ENCODE peak calls at places on chromosomes 6 and 20, in seven cellular contexts. M is bronchial epithelial cell, N is body of pancreas, P is WERI-Rb-1, A is kidney epithelial cell, Z is PC-3, H is heart left ventricle. U is an unnamed sample.

GRCh38 chr6:29426654-29427053 is 11.9 kb downstream of the OR12D1 start:
- DNase-seq in A (no peak), H (no peak), M (no peak), P (peak), N (no peak), Z (peak), U (no peak)

GRCh38 chr6:52416629-52417151 is 3.5 kb upstream of the EFHC1 start:
- DNase-seq in M (peak), A (no peak), Z (peak), P (peak), N (peak), H (no peak), U (peak)

GRCh38 chr6:292506-293184 is 358 bp downstream of the DUSP22 start:
- DNase-seq in P (peak), A (no peak), H (peak), N (peak), Z (peak), M (peak), U (peak)

GRCh38 chr6:160455484-160456213 is 107.5 kb downstream of the SLC22A3 start:
- DNase-seq in M (peak), H (peak), Z (peak), A (no peak), P (peak), N (peak), U (peak)

GRCh38 chr6:125198285-125199009 is 44.9 kb downstream of the TPD52L1 start:
- DNase-seq in P (no peak), M (no peak), A (no peak), N (peak), Z (no peak), H (no peak), U (no peak)

GRCh38 chr20:6623989-6624388 is 143.5 kb upstream of the BMP2 start:
- DNase-seq in N (no peak), M (no peak), H (no peak), A (no peak), P (no peak), Z (no peak), U (no peak)

GRCh38 chr20:3894796-3895195 is 5.6 kb downstream of the PANK2 start:
- DNase-seq in H (no peak), M (no peak), Z (no peak), N (no peak), P (no peak), A (no peak), U (no peak)

GRCh38 chr6:14189122-14189521 is 71.5 kb downstream of the CD83 start:
- DNase-seq in H (no peak), Z (no peak), A (no peak), M (no peak), N (no peak), P (no peak), U (no peak)

GRCh38 chr20:845967-846893 is 12.7 kb downstream of the FAM110A start:
- DNase-seq in H (peak), N (no peak), P (no peak), Z (no peak), A (no peak), M (no peak), U (no peak)

GRCh38 chr20:60453847-60454246 is 495.6 kb downstream of the CDH26 start:
- DNase-seq in A (no peak), M (no peak), Z (no peak), N (no peak), H (no peak), P (peak), U (no peak)

GRCh38 chr6:84278311-84278710 is 50.9 kb upstream of the CEP162 start:
- DNase-seq in N (no peak), Z (no peak), M (no peak), P (no peak), A (no peak), H (no peak), U (no peak)

GRCh38 chr6:155755452-155755851 is 299.8 kb upstream of the NOX3 start:
- DNase-seq in Z (no peak), H (no peak), P (no peak), N (no peak), A (no peak), M (no peak), U (no peak)

GRCh38 chr20:38919683-38920082 is 6.5 kb upstream of the FAM83D start:
- DNase-seq in Z (no peak), M (no peak), N (no peak), H (no peak), A (no peak), P (no peak), U (no peak)

GRCh38 chr6:1379026-1379809 is 10.2 kb upstream of the FOXF2 start:
- DNase-seq in Z (no peak), A (no peak), N (no peak), M (no peak), P (peak), H (no peak), U (no peak)

GRCh38 chr6:101851911-101852310 is 458.4 kb downstream of the GRIK2 start:
- DNase-seq in P (no peak), M (peak), N (no peak), H (no peak), Z (peak), A (no peak), U (peak)

GRCh38 chr20:33702861-33703260 is 16.7 kb upstream of the E2F1 start:
- DNase-seq in N (peak), P (peak), Z (no peak), M (no peak), H (peak), A (no peak), U (no peak)

GRCh38 chr20:58127731-58128130 is 100.7 kb downstream of the ANKRD60 start:
- DNase-seq in Z (peak), H (no peak), A (peak), N (peak), M (peak), P (no peak), U (peak)

GRCh38 chr6:1832844-1833787 is 223.4 kb downstream of the FOXC1 start:
- DNase-seq in A (no peak), H (peak), P (no peak), N (peak), Z (peak), M (no peak), U (peak)

GRCh38 chr20:49028684-49029083 is 17.4 kb upstream of the CSE1L start:
- DNase-seq in N (no peak), A (no peak), M (peak), Z (peak), P (no peak), H (no peak), U (peak)

GRCh38 chr20:44396369-44396768 is 40.9 kb downstream of the HNF4A start:
- DNase-seq in P (no peak), H (no peak), M (no peak), N (no peak), Z (no peak), A (no peak), U (no peak)

GRCh38 chr6:135458051-135458450 is 39.5 kb downstream of the AHI1 start:
- DNase-seq in N (no peak), M (no peak), P (no peak), A (no peak), Z (no peak), H (no peak), U (peak)

GRCh38 chr6:85670573-85670972 is 27.9 kb upstream of the SYNCRIP start:
- DNase-seq in N (no peak), M (peak), A (no peak), H (no peak), Z (peak), P (no peak), U (peak)

GRCh38 chr6:154092336-154092962 is 53.4 kb downstream of the OPRM1 start:
- DNase-seq in P (peak), N (no peak), H (no peak), Z (no peak), M (no peak), A (no peak), U (no peak)

GRCh38 chr6:168608113-168608400 is 167.1 kb downstream of the SMOC2 start:
- DNase-seq in M (no peak), A (no peak), H (no peak), P (no peak), N (no peak), Z (no peak), U (no peak)

GRCh38 chr20:52941803-52942202 is 30.4 kb upstream of the TSHZ2 start:
- DNase-seq in Z (no peak), N (no peak), P (no peak), H (no peak), A (no peak), M (no peak), U (no peak)

GRCh38 chr20:51434556-51435256 is 107.8 kb downstream of the NFATC2 start:
- DNase-seq in P (no peak), H (no peak), M (peak), N (no peak), Z (peak), A (no peak), U (peak)

GRCh38 chr6:15417811-15418210 is 171.9 kb downstream of the JARID2 start:
- DNase-seq in M (peak), A (no peak), Z (peak), H (no peak), N (no peak), P (no peak), U (no peak)

GRCh38 chr6:31317036-31317435 is 39.9 kb downstream of the HLA-B start:
- DNase-seq in H (no peak), P (no peak), A (no peak), N (peak), M (no peak), Z (no peak), U (no peak)

GRCh38 chr6:115272311-115272710 is 788.4 kb downstream of the FRK start:
- DNase-seq in A (no peak), Z (no peak), H (no peak), M (no peak), P (no peak), N (no peak), U (no peak)

GRCh38 chr6:3297909-3298308 is 39.2 kb downstream of the PSMG4 start:
- DNase-seq in Z (no peak), P (peak), N (no peak), H (no peak), A (no peak), M (no peak), U (no peak)

GRCh38 chr20:63734946-63735858 is 1.3 kb upstream of the LIME1 start:
- DNase-seq in Z (no peak), M (no peak), N (no peak), P (no peak), A (no peak), H (no peak), U (no peak)

GRCh38 chr20:63737690-63737939 is 1.2 kb downstream of the LIME1 start:
- DNase-seq in A (no peak), H (no peak), P (no peak), Z (no peak), N (no peak), M (no peak), U (no peak)

GRCh38 chr20:63734111-63734945 is 2.1 kb upstream of the LIME1 start:
- DNase-seq in H (no peak), M (no peak), Z (no peak), P (no peak), A (no peak), N (no peak), U (no peak)

GRCh38 chr20:63736893-63737689 is 627 bp downstream of the LIME1 start:
- DNase-seq in H (no peak), P (no peak), M (no peak), A (no peak), Z (no peak), N (peak), U (no peak)

GRCh38 chr20:63735859-63736718 is at the start of gene LIME1:
- DNase-seq in H (no peak), N (no peak), M (no peak), Z (no peak), P (no peak), A (no peak), U (no peak)
- TF ChIP-seq CTCF in H (no peak), N (no peak), M (no peak), Z (no peak), P (no peak), A (no peak), U (no peak)

GRCh38 chr6:32945953-32946352 is 5.1 kb upstream of the HLA-DMB start:
- DNase-seq in Z (no peak), N (no peak), P (no peak), M (no peak), A (no peak), H (no peak), U (no peak)

GRCh38 chr6:32944265-32944664 is 3.4 kb upstream of the HLA-DMB start:
- DNase-seq in N (no peak), A (no peak), M (no peak), Z (no peak), H (no peak), P (no peak), U (no peak)

GRCh38 chr6:32945106-32945761 is 4.4 kb upstream of the HLA-DMB start:
- DNase-seq in P (no peak), A (no peak), Z (no peak), M (no peak), H (no peak), N (no peak), U (no peak)

GRCh38 chr6:32942555-32942954 is 1.7 kb upstream of the HLA-DMB start:
- DNase-seq in Z (no peak), H (no peak), N (no peak), P (no peak), A (no peak), M (no peak), U (no peak)

GRCh38 chr6:32943864-32944263 is 3.0 kb upstream of the HLA-DMB start:
- DNase-seq in N (no peak), P (no peak), Z (no peak), A (no peak), M (no peak), H (no peak), U (no peak)
- H3K4me3 ChIP-seq in N (no peak), P (no peak), Z (no peak), A (no peak), M (no peak), H (no peak), U (no peak)

GRCh38 chr20:63202021-63202420 is 13.9 kb downstream of the YTHDF1 start:
- DNase-seq in N (no peak), H (no peak), M (no peak), P (no peak), A (no peak), Z (no peak), U (no peak)

GRCh38 chr20:63205896-63206295 is 10.0 kb downstream of the YTHDF1 start:
- DNase-seq in N (no peak), A (no peak), H (no peak), M (no peak), P (no peak), Z (no peak), U (no peak)

GRCh38 chr20:63206878-63207277 is 9.1 kb downstream of the YTHDF1 start:
- DNase-seq in N (no peak), P (no peak), H (no peak), Z (peak), M (no peak), A (peak), U (no peak)

GRCh38 chr20:63202811-63203526 is 13.0 kb downstream of the YTHDF1 start:
- DNase-seq in H (no peak), P (no peak), N (no peak), M (no peak), A (no peak), Z (no peak), U (no peak)

DNA sequence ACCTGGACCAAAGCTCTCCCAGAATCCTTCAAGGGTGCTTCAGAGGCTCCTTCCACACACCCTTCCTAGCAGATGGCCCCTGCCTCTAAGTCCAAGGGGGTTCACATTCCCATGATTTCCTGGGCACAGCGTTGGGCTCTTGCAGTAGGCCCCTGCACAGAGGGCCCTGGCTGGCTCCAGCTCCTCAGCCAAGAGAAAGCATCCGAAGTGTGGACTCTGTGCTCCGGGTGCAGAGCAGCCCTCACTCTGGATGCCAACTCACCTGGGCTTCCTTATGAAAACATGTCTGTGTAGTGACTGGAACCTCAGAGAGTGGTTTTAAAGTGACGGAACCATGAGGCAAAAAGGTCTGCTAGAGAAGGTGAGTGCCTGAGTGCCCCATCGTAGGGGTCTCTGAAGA is 11.6 kb downstream of the YTHDF1 start:
- DNase-seq in H (no peak), M (no peak), A (no peak), Z (no peak), P (no peak), N (no peak), U (no peak)
- TF ChIP-seq CTCF in H (no peak), M (no peak), A (no peak), Z (no peak), P (no peak), N (no peak), U (no peak)

GRCh38 chr20:35146922-35147574 is at the start of gene EDEM2:
- DNase-seq in Z (peak), N (peak), A (peak), H (peak), P (peak), M (peak), U (peak)
- H3K4me3 ChIP-seq in Z (peak), N (peak), A (peak), H (peak), P (peak), M (peak), U (peak)

GRCh38 chr20:37282558-37282957 is 6.9 kb upstream of the MANBAL start:
- DNase-seq in P (peak), Z (peak), N (no peak), M (peak), A (peak), H (no peak), U (peak)
- TF ChIP-seq CTCF in P (peak), Z (peak), N (no peak), M (peak), A (peak), H (no peak), U (peak)

DNA sequence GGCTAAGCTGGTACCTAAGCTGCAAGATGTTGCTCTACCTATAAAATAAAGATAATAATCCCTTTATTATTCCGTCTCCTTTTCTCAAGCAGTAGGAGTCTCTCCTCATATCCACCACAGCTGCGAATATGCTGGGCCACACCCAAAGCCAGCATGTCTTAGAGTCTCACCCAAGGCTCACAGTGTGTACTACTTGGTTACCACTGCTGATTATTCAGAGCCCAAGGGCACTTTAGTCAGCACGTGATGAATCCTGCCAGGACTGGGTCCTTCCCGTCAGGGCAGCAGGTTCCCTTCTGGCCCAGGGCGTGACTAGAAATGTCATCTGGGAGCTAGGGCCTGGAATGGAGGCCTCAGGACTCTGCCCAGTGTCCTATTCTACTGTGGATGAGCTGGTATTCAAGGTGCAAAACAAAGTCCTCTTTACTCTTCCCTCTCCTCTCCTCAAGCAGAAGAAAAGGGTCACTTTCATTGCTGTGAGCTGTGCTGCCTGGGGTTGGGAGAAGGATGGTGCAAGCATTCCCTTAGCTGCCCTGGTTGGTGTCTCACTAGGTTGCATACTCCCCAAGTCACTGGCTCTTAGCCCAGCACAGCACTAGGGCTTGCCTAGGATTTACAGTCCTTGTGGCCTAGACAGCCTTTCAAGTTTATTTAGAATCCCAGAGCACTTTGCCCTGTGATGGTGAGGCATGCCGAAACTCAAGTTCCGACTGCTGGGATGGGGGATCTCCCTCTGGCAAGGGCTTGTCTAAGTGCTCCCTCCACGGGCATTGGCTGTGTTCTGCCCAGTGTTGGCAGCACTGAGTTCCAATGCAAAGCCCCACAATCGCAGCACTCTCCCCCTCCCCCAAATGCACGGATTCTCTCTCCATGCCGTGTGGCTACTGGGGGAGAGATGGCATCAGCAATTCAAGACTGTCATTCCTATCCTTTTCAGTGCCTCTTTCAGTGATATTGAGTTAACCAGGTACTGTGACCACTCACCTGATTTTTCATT is 320.2 kb downstream of the BTBD9 start:
- DNase-seq in P (no peak), N (no peak), H (no peak), A (no peak), M (peak), Z (peak), U (no peak)
- H3K4me3 ChIP-seq in P (no peak), N (no peak), H (no peak), A (no peak), M (no peak), Z (no peak), U (no peak)

DNA sequence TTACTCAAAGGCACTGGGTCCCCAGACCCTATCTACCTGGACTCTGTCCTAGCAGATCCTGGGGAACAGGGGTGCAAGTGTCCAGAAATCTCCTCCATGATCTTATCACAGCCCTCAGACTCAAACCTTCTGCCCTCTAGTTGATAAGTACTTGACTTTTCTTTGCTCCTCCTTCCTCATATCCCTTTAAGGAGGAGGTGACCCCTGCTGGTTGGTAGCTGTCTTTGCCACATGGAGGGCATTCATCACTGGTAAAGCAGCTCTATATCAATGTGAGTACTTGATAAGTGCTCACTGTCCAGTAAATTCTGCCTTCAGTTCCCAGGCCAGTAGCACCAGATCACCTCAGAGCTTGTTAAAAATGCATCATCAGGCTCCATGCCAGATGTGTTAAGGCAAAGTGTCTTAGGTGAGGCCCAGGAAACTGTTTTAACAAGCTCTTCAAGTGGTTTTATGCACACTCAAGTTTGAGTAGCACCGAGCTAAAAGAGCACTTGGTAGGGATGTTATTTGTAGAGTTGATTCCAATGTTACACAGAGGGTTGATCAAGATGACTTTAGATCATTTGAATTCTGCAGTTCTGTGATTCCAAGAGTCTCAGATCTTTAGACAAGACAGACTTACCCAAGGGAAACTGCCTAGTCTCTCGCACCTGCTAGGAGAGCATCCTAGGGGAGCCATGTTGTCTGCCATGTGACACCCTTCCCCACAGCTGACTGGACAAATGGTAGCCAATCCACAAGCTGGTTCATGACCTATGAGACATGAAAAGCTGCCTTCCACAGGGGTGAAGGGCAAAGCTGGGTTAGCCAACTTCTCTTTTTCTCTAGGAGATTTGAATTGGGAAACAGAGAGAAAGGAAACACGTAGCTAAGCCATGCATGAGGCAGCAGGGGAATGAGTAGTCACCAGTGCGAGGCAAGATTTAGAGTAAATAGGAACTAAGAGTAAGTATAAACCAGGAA is 18.6 kb downstream of the TREML2 start:
- DNase-seq in Z (peak), H (peak), P (peak), A (peak), M (peak), N (peak), U (peak)
- TF ChIP-seq CTCF in Z (peak), H (peak), P (peak), A (peak), M (peak), N (peak), U (peak)

GRCh38 chr6:42136508-42137191 is 5.8 kb downstream of the C6orf132 start:
- DNase-seq in H (no peak), Z (peak), M (peak), P (peak), A (no peak), N (no peak), U (peak)
- H3K4me3 ChIP-seq in H (no peak), Z (peak), M (no peak), P (no peak), A (no peak), N (no peak), U (no peak)

U was measured in cardiac fibroblast.